ENCODE peak calls at places on chromosomes 3 and 15, in four cellular contexts. G is lower lobe of right lung, Q is mesenchymal stem cell, A is brain microvascular endothelial cell. F is an unnamed sample.

GRCh38 chr3:50193286-50193685 is 1.9 kb downstream of the GNAT1 start:
- DNase-seq in G (no peak), Q (no peak), A (no peak), F (no peak)

GRCh38 chr15:28094732-28095521 is 4.2 kb downstream of the OCA2 start:
- DNase-seq in Q (no peak), G (peak), A (no peak), F (peak)

GRCh38 chr3:69719292-69719691 is 20.0 kb upstream of the MITF start:
- DNase-seq in Q (no peak), A (no peak), G (no peak), F (no peak)

GRCh38 chr3:171776411-171776810 is 33.9 kb downstream of the PLD1 start:
- DNase-seq in A (no peak), G (no peak), Q (no peak), F (no peak)

GRCh38 chr3:64945171-64945684 is 257.4 kb upstream of the ADAMTS9 start:
- DNase-seq in G (no peak), A (no peak), Q (peak), F (no peak)

GRCh38 chr3:40827942-40828688 is 303.4 kb downstream of the ZNF621 start:
- DNase-seq in Q (peak), A (peak), G (no peak), F (no peak)

GRCh38 chr15:29692527-29692926 is 129.7 kb downstream of the TJP1 start:
- DNase-seq in A (no peak), Q (no peak), G (no peak), F (no peak)

GRCh38 chr3:141303481-141304223 is 64.7 kb upstream of the ZBTB38 start:
- DNase-seq in A (peak), G (no peak), Q (peak), F (no peak)

GRCh38 chr3:101827211-101828174 is 21.8 kb upstream of the NFKBIZ start:
- DNase-seq in Q (peak), G (peak), A (peak), F (peak)

GRCh38 chr3:131317667-131318066 is 63.9 kb upstream of the NUDT16 start:
- DNase-seq in G (no peak), Q (no peak), A (no peak), F (no peak)

GRCh38 chr3:12175844-12176453 is 17.2 kb upstream of the TIMP4 start:
- DNase-seq in A (peak), Q (peak), G (peak), F (peak)

GRCh38 chr15:75033809-75034208 is 10.4 kb downstream of the PPCDC start:
- DNase-seq in Q (no peak), G (no peak), A (no peak), F (no peak)

GRCh38 chr3:152199069-152199838 is 69.5 kb upstream of the MBNL1 start:
- DNase-seq in A (no peak), Q (no peak), G (no peak), F (peak)
- H3K4me3 ChIP-seq in A (no peak), Q (no peak), G (no peak), F (no peak)

GRCh38 chr15:90064931-90065681 is 37.2 kb downstream of the IDH2 start:
- DNase-seq in G (peak), A (peak), Q (peak), F (no peak)
- H3K4me3 ChIP-seq in G (peak), A (no peak), Q (no peak), F (no peak)

GRCh38 chr3:5136211-5136610 is 14.1 kb downstream of the ARL8B start:
- DNase-seq in G (no peak), A (no peak), Q (no peak), F (no peak)

GRCh38 chr3:5133689-5134088 is 11.6 kb downstream of the ARL8B start:
- DNase-seq in Q (no peak), A (no peak), G (no peak), F (no peak)

GRCh38 chr3:5138214-5138981 is 16.3 kb downstream of the ARL8B start:
- DNase-seq in Q (peak), G (no peak), A (no peak), F (no peak)

GRCh38 chr3:5140230-5140621 is 18.1 kb downstream of the ARL8B start:
- DNase-seq in Q (no peak), A (no peak), G (no peak), F (no peak)

GRCh38 chr3:5136619-5137429 is 14.7 kb downstream of the ARL8B start:
- DNase-seq in Q (peak), G (no peak), A (no peak), F (no peak)
- H3K4me3 ChIP-seq in Q (no peak), G (no peak), A (no peak), F (no peak)

GRCh38 chr3:31114929-31115283 is 220.4 kb upstream of the GADL1 start:
- DNase-seq in G (no peak), Q (no peak), A (no peak), F (no peak)
- H3K4me3 ChIP-seq in G (no peak), Q (no peak), A (no peak), F (no peak)